ENCODE peak calls at places on chromosomes 3 and 15, in six cellular contexts. M is endothelial cell; B is glutamatergic neuron; Z is GM12865; W is stimulated activated CD4-positive, alpha-beta T cell treated with anti-CD3 and anti-CD28 coated beads, Interleukin-2, amount 100 ng/mL, for 4 hours; A is activated effector memory CD4-positive, alpha-beta T cell treated with Interleukin-2 at 50 U/mL for 16 hours. V is an unnamed sample.

GRCh38 chr3:176430244-176430893 is 766.9 kb downstream of the TBL1XR1 start:
- DNase-seq in M (peak), B (no peak), Z (peak), W (no peak), A (no peak), V (no peak)

GRCh38 chr3:175179055-175179454 is 319.9 kb downstream of the NAALADL2 start:
- DNase-seq in M (no peak), B (no peak), Z (no peak), W (no peak), A (no peak), V (no peak)

GRCh38 chr15:45328663-45329062 is 49.7 kb downstream of the GATM start:
- DNase-seq in M (no peak), B (no peak), Z (no peak), W (no peak), A (no peak), V (no peak)

GRCh38 chr3:59555593-59556315 is 505.9 kb upstream of the CFAP20DC start:
- DNase-seq in M (no peak), B (no peak), Z (no peak), W (no peak), A (no peak), V (no peak)

GRCh38 chr3:59248976-59249375 is 199.2 kb upstream of the CFAP20DC start:
- DNase-seq in M (no peak), B (no peak), Z (no peak), W (no peak), A (no peak), V (no peak)

GRCh38 chr3:151431940-151432339 is 28.9 kb downstream of the IGSF10 start:
- DNase-seq in M (no peak), B (no peak), Z (no peak), W (no peak), A (no peak), V (no peak)

GRCh38 chr3:146528954-146529353 is 15.5 kb downstream of the PLSCR1 start:
- DNase-seq in M (no peak), B (no peak), Z (no peak), W (no peak), A (no peak), V (no peak)

GRCh38 chr15:63857459-63857856 is 23.7 kb upstream of the HERC1 start:
- DNase-seq in M (no peak), B (no peak), Z (no peak), W (no peak), A (no peak), V (no peak)

GRCh38 chr3:197792019-197792647 is 1.1 kb downstream of the LRCH3 start:
- DNase-seq in M (no peak), B (no peak), Z (peak), W (no peak), A (no peak), V (no peak)

GRCh38 chr3:129195731-129196256 is 12.1 kb upstream of the CNBP start:
- DNase-seq in M (no peak), B (no peak), Z (no peak), W (no peak), A (no peak), V (no peak)

GRCh38 chr3:66075281-66075680 is 36.6 kb upstream of the MAGI1 start:
- DNase-seq in M (no peak), B (no peak), Z (no peak), W (no peak), A (no peak), V (no peak)

V was measured in progenitor cell of endocrine pancreas.